ENCODE peak calls at places on chromosomes 4 and X, in nine cellular contexts. P is progenitor cell of endocrine pancreas; T is activated CD8-positive, alpha-beta memory T cell treated with anti-CD3 and anti-CD28 coated beads, Interleukin-2, amount 50 U/mL, for 48 hours; I is testis; L is NCI-H345; O is tibial nerve; A is kidney tubule cell; X is foreskin fibroblast; U is stimulated activated CD8-positive, alpha-beta memory T cell treated with anti-CD3 and anti-CD28 coated beads, Interleukin-12 subunit alpha, Interleukin-12 subunit beta, amount 100 ng/mL, for 4 hours. E is an unnamed sample.

GRCh38 chrX:129980043-129980442 is 2.4 kb upstream of the BCORL1 start:
- DNase-seq in P (peak; percentile 15), T (peak; percentile 57), I (peak; percentile 47), L (no peak), O (peak; percentile 22), A (no peak), X (no peak), U (no peak), E (no peak)

GRCh38 chrX:31060013-31060412 is 11.8 kb downstream of the FTHL17 start:
- DNase-seq in P (no peak), T (no peak), I (no peak), L (no peak), O (no peak), A (no peak), X (no peak), U (no peak), E (no peak)

GRCh38 chrX:87003031-87003430 is 514.6 kb upstream of the KLHL4 start:
- DNase-seq in P (no peak), T (no peak), I (no peak), L (no peak), O (no peak), A (no peak), X (no peak), U (no peak), E (no peak)

GRCh38 chr4:150976478-150977118 is 38.5 kb downstream of the LRBA start:
- DNase-seq in P (no peak), T (no peak), I (no peak), L (no peak), O (no peak), A (no peak), X (no peak), U (no peak), E (peak; percentile 32)

GRCh38 chrX:153885968-153886903 is at the start of gene L1CAM:
- DNase-seq in P (no peak), T (no peak), I (no peak), L (peak; percentile 31), O (no peak), A (peak; percentile 35), X (no peak), U (no peak), E (no peak)

GRCh38 chr4:112321768-112322684 is 24.9 kb downstream of the ALPK1 start:
- DNase-seq in P (peak; percentile 37), T (peak; percentile 91), I (peak; percentile 85), L (peak; percentile 45), O (peak; percentile 86), A (peak; percentile 67), X (peak; percentile 14), U (peak; percentile 26), E (peak; percentile 57)

GRCh38 chr4:13989496-13989895 is 362.0 kb upstream of the BOD1L1 start:
- DNase-seq in P (no peak), T (no peak), I (peak; percentile 43), L (no peak), O (no peak), A (no peak), X (no peak), U (no peak), E (no peak)

GRCh38 chr4:102263024-102263787 is 82.1 kb downstream of the SLC39A8 start:
- DNase-seq in P (no peak), T (no peak), I (peak; percentile 30), L (peak; percentile 43), O (peak; percentile 35), A (peak; percentile 84), X (peak; percentile 10), U (no peak), E (peak; percentile 45)

GRCh38 chr4:2291705-2292651 is 30.1 kb upstream of the MXD4 start:
- DNase-seq in P (no peak), T (peak; percentile 51), I (no peak), L (no peak), O (no peak), A (no peak), X (no peak), U (no peak), E (no peak)

GRCh38 chrX:38233891-38234807 is 13.5 kb upstream of the SRPX start:
- DNase-seq in P (no peak), T (no peak), I (peak; percentile 31), L (no peak), O (peak; percentile 59), A (peak; percentile 71), X (peak; percentile 76), U (no peak), E (no peak)

GRCh38 chr4:39025552-39026085 is 6.6 kb downstream of the TMEM156 start:
- DNase-seq in P (no peak), T (no peak), I (no peak), L (no peak), O (no peak), A (no peak), X (no peak), U (no peak), E (no peak)

GRCh38 chr4:177012918-177013545 is 220.3 kb upstream of the VEGFC start:
- DNase-seq in P (no peak), T (no peak), I (no peak), L (no peak), O (no peak), A (peak; percentile 39), X (no peak), U (no peak), E (no peak)

GRCh38 chr4:150033937-150034336 is 44.3 kb upstream of the DCLK2 start:
- DNase-seq in P (no peak), T (no peak), I (no peak), L (peak; percentile 48), O (no peak), A (peak; percentile 88), X (no peak), U (no peak), E (no peak)

GRCh38 chr4:1406416-1406945 is at the start of gene NKX1-1:
- DNase-seq in P (no peak), T (peak; percentile 47), I (peak; percentile 13), L (no peak), O (no peak), A (no peak), X (no peak), U (no peak), E (no peak)

GRCh38 chr4:10783351-10783750 is 98.8 kb upstream of the CLNK start:
- DNase-seq in P (no peak), T (no peak), I (peak; percentile 19), L (no peak), O (no peak), A (peak; percentile 76), X (peak; percentile 76), U (no peak), E (no peak)

GRCh38 chr4:26936284-26937065 is 75.8 kb downstream of the STIM2 start:
- DNase-seq in P (no peak), T (no peak), I (peak; percentile 55), L (no peak), O (no peak), A (peak; percentile 56), X (peak; percentile 12), U (no peak), E (no peak)

GRCh38 chrX:108439961-108440696 is 491 bp downstream of the COL4A5 start:
- DNase-seq in P (peak; percentile 17), T (no peak), I (peak; percentile 20), L (peak; percentile 41), O (no peak), A (no peak), X (peak; percentile 12), U (no peak), E (no peak)

GRCh38 chr4:89640620-89641366 is 196.2 kb downstream of the SNCA start:
- DNase-seq in P (peak; percentile 60), T (no peak), I (peak; percentile 45), L (no peak), O (no peak), A (peak; percentile 77), X (peak; percentile 47), U (no peak), E (peak; percentile 80)

GRCh38 chr4:158253350-158253980 is 43.2 kb downstream of the TMEM144 start:
- DNase-seq in P (peak; percentile 17), T (no peak), I (peak; percentile 73), L (peak; percentile 54), O (peak; percentile 84), A (peak; percentile 55), X (peak; percentile 47), U (no peak), E (peak; percentile 71)

GRCh38 chr4:4856071-4857000 is 3.1 kb upstream of the MSX1 start:
- DNase-seq in P (no peak), T (no peak), I (no peak), L (peak; percentile 49), O (no peak), A (peak; percentile 11), X (no peak), U (no peak), E (no peak)

GRCh38 chr4:41120297-41121217 is 93.8 kb downstream of the APBB2 start:
- DNase-seq in P (no peak), T (no peak), I (peak; percentile 83), L (no peak), O (peak; percentile 51), A (peak; percentile 43), X (no peak), U (no peak), E (no peak)

GRCh38 chr4:39022241-39022640 is 10.0 kb downstream of the TMEM156 start:
- DNase-seq in P (no peak), T (no peak), I (no peak), L (no peak), O (no peak), A (no peak), X (no peak), U (no peak), E (no peak)

GRCh38 chr4:173513651-173514050 is 16.4 kb downstream of the HAND2 start:
- DNase-seq in P (no peak), T (no peak), I (no peak), L (no peak), O (no peak), A (no peak), X (peak; percentile 42), U (no peak), E (no peak)